ENCODE peak calls at places on chromosomes 6 and 20, in five cellular contexts. F is stimulated activated CD4-positive, alpha-beta T cell treated with anti-CD3 and anti-CD28 coated beads, Interleukin-4, amount 100 ng/mL, for 1 hour; T is stimulated activated CD8-positive, alpha-beta memory T cell treated with anti-CD3 and anti-CD28 coated beads, Interleukin-2, amount 100 ng/mL, for 1 hour; B is T-helper 22 cell; K is OCI-LY7. G is an unnamed sample.

GRCh38 chr6:110341671-110342304 is 16.4 kb downstream of the METTL24 start:
- DNase-seq in F (no peak), T (no peak), B (no peak), K (peak; percentile 16), G (peak; percentile 53)

GRCh38 chr6:148713896-148714295 is 32.9 kb upstream of the UST start:
- DNase-seq in F (no peak), T (no peak), B (no peak), K (no peak), G (no peak)

GRCh38 chr6:11780097-11780428 is 1.5 kb upstream of the ADTRP start:
- DNase-seq in F (no peak), T (no peak), B (no peak), K (no peak), G (no peak)

GRCh38 chr6:34671362-34671761 is 25.2 kb downstream of the ILRUN start:
- DNase-seq in F (no peak), T (no peak), B (no peak), K (no peak), G (no peak)

GRCh38 chr6:32179746-32180405 is 1.7 kb downstream of the RNF5 start:
- DNase-seq in F (no peak), T (no peak), B (no peak), K (no peak), G (no peak)

GRCh38 chr20:62761058-62761758 is 35.1 kb upstream of the MRGBP start:
- DNase-seq in F (no peak), T (no peak), B (no peak), K (no peak), G (no peak)

GRCh38 chr20:18795366-18795765 is 18.2 kb upstream of the SCP2D1 start:
- DNase-seq in F (no peak), T (no peak), B (no peak), K (no peak), G (no peak)

GRCh38 chr20:2387180-2387577 is 6.5 kb downstream of the TGM6 start:
- DNase-seq in F (peak; percentile 60), T (no peak), B (no peak), K (peak; percentile 66), G (peak; percentile 71)

GRCh38 chr6:36418558-36418957 is 24.1 kb downstream of the PXT1 start:
- DNase-seq in F (no peak), T (no peak), B (no peak), K (no peak), G (no peak)

GRCh38 chr20:58700823-58701222 is 8.2 kb downstream of the NPEPL1 start:
- DNase-seq in F (no peak), T (no peak), B (no peak), K (no peak), G (no peak)

GRCh38 chr6:169851641-169852503 is 100.5 kb downstream of the ERMARD start:
- DNase-seq in F (no peak), T (no peak), B (no peak), K (no peak), G (peak; percentile 36)

GRCh38 chr6:18053071-18053475 is 65.6 kb upstream of the KIF13A start:
- DNase-seq in F (no peak), T (no peak), B (no peak), K (no peak), G (no peak)

GRCh38 chr6:169520104-169520503 is 181.7 kb downstream of the WDR27 start:
- DNase-seq in F (no peak), T (no peak), B (no peak), K (no peak), G (no peak)

GRCh38 chr6:111757342-111757741 is 115.9 kb downstream of the FYN start:
- DNase-seq in F (no peak), T (no peak), B (no peak), K (no peak), G (no peak)

GRCh38 chr6:26158581-26159416 is 71.6 kb downstream of the HFE start:
- DNase-seq in F (peak; percentile 32), T (no peak), B (peak; percentile 53), K (peak; percentile 89), G (peak; percentile 36)

GRCh38 chr6:38671885-38672467 is 31.0 kb downstream of the GLO1 start:
- DNase-seq in F (no peak), T (no peak), B (no peak), K (peak; percentile 62), G (peak; percentile 39)

GRCh38 chr6:55490871-55491270 is 88.1 kb downstream of the HMGCLL1 start:
- DNase-seq in F (no peak), T (no peak), B (no peak), K (no peak), G (no peak)

GRCh38 chr20:53872561-53873248 is 197.7 kb downstream of the BCAS1 start:
- DNase-seq in F (peak; percentile 23), T (no peak), B (peak; percentile 30), K (peak; percentile 90), G (no peak)

GRCh38 chr6:41727705-41728072 is 7.7 kb downstream of the TFEB start:
- DNase-seq in F (no peak), T (no peak), B (no peak), K (no peak), G (no peak)